ENCODE peak calls at places on chromosomes 12 and 14, in five cellular contexts. E is LoVo; R is CD8-positive, alpha-beta memory T cell; L is anterior cingulate cortex; W is fibroblast of the conjunctiva. I is an unnamed sample.
A peak's percentile ranks its signal among the peaks of the same experiment; 100 is the strongest.

GRCh38 chr12:57483466-57483865 is 3.8 kb upstream of the ARHGAP9 start:
- DNase-seq in E (no peak), R (no peak), L (no peak), W (no peak), I (no peak)

GRCh38 chr12:122965356-122965755 is 907 bp downstream of the ABCB9 start:
- DNase-seq in E (no peak), R (no peak), L (no peak), W (no peak), I (no peak)

GRCh38 chr14:99958380-99958779 is 106.8 kb upstream of the EVL start:
- DNase-seq in E (no peak), R (no peak), L (no peak), W (no peak), I (no peak)

GRCh38 chr12:72024613-72025012 is 86.0 kb downstream of the TPH2 start:
- DNase-seq in E (no peak), R (no peak), L (no peak), W (no peak), I (no peak)

GRCh38 chr12:31845613-31846321 is 113.4 kb upstream of the RESF1 start:
- DNase-seq in E (no peak), R (no peak), L (no peak), W (no peak), I (no peak)

GRCh38 chr12:108727868-108728735 is 3.2 kb downstream of the CORO1C start:
- DNase-seq in E (no peak), R (no peak), L (no peak), W (no peak), I (no peak)

GRCh38 chr12:13094349-13094748 is 9.1 kb downstream of the GSG1 start:
- DNase-seq in E (peak; percentile 42), R (no peak), L (no peak), W (no peak), I (no peak)

GRCh38 chr12:5391638-5392037 is 40.3 kb upstream of the NTF3 start:
- DNase-seq in E (no peak), R (no peak), L (no peak), W (no peak), I (no peak)

GRCh38 chr12:109385339-109386078 is 37.8 kb downstream of the MYO1H start:
- DNase-seq in E (peak; percentile 63), R (no peak), L (no peak), W (peak; percentile 47), I (peak; percentile 74)

GRCh38 chr14:79332504-79333197 is 878.7 kb downstream of the DIO2 start:
- DNase-seq in E (no peak), R (no peak), L (no peak), W (no peak), I (no peak)